ENCODE peak calls at places on chromosomes 16 and 17, in four cellular contexts. N is adrenal gland, R is transverse colon, W is A549. E is an unnamed sample.

GRCh38 chr16:50037791-50038190 is 12.8 kb downstream of the CNEP1R1 start:
- DNase-seq in N (no peak), R (no peak), W (no peak), E (no peak)

GRCh38 chr17:2595736-2596135 is 2.3 kb downstream of the PAFAH1B1 start:
- DNase-seq in N (no peak), R (no peak), W (no peak), E (no peak)

GRCh38 chr16:55846598-55847346 is 13.9 kb upstream of the CES1 start:
- DNase-seq in N (no peak), R (no peak), W (no peak), E (no peak)

GRCh38 chr17:82215095-82215971 is 2.7 kb upstream of the CCDC57 start:
- DNase-seq in N (no peak), R (no peak), W (peak; percentile 66), E (peak; percentile 80)

GRCh38 chr17:55820675-55821074 is 69.8 kb downstream of the PCTP start:
- DNase-seq in N (no peak), R (no peak), W (no peak), E (no peak)

GRCh38 chr17:74833501-74834361 is 26.0 kb downstream of the GRIN2C start:
- DNase-seq in N (peak; percentile 35), R (peak; percentile 23), W (no peak), E (peak; percentile 86)

GRCh38 chr17:81022371-81022729 is 12.6 kb upstream of the BAIAP2 start:
- DNase-seq in N (no peak), R (no peak), W (no peak), E (no peak)

GRCh38 chr16:86462334-86463084 is 47.8 kb upstream of the FOXF1 start:
- DNase-seq in N (no peak), R (peak; percentile 56), W (no peak), E (no peak)

GRCh38 chr16:85330694-85331188 is 218.5 kb upstream of the CIBAR2 start:
- DNase-seq in N (peak; percentile 61), R (no peak), W (peak; percentile 79), E (no peak)

GRCh38 chr17:75349589-75349988 is 55.9 kb downstream of the GRB2 start:
- DNase-seq in N (no peak), R (no peak), W (no peak), E (no peak)

GRCh38 chr17:21129023-21129681 is 2.4 kb downstream of the DHRS7B start:
- DNase-seq in N (peak; percentile 48), R (no peak), W (peak; percentile 67), E (no peak)

GRCh38 chr16:68782198-68783174 is 45.4 kb downstream of the CDH1 start:
- DNase-seq in N (no peak), R (no peak), W (no peak), E (no peak)

GRCh38 chr17:79263191-79263590 is 188.6 kb downstream of the ENGASE start:
- DNase-seq in N (no peak), R (no peak), W (no peak), E (no peak)

GRCh38 chr17:81960130-81960958 is 643 bp downstream of the NOTUM start:
- DNase-seq in N (no peak), R (no peak), W (peak; percentile 53), E (no peak)

GRCh38 chr16:85028638-85029412 is 1.2 kb downstream of the KIAA0513 start:
- DNase-seq in N (peak; percentile 54), R (peak; percentile 80), W (no peak), E (peak; percentile 87)

GRCh38 chr17:15432807-15433547 is 34.4 kb downstream of the CDRT4 start:
- DNase-seq in N (no peak), R (no peak), W (no peak), E (no peak)

GRCh38 chr16:11095935-11096334 is 151.6 kb downstream of the CLEC16A start:
- DNase-seq in N (no peak), R (no peak), W (no peak), E (no peak)

GRCh38 chr16:12097523-12098428 is 121.2 kb downstream of the SNX29 start:
- DNase-seq in N (peak; percentile 46), R (peak; percentile 13), W (no peak), E (peak; percentile 51)

GRCh38 chr16:456891-457483 is 31.5 kb downstream of the RAB11FIP3 start:
- DNase-seq in N (peak; percentile 40), R (no peak), W (no peak), E (no peak)

GRCh38 chr16:81466351-81466960 is 21.8 kb downstream of the CMIP start:
- DNase-seq in N (no peak), R (no peak), W (no peak), E (no peak)

GRCh38 chr17:67260051-67260987 is 15.3 kb upstream of the HELZ start:
- DNase-seq in N (peak; percentile 50), R (peak; percentile 14), W (peak; percentile 48), E (no peak)

GRCh38 chr16:10983175-10983558 is 38.8 kb downstream of the CLEC16A start:
- DNase-seq in N (no peak), R (peak; percentile 31), W (no peak), E (no peak)

GRCh38 chr17:61323015-61323379 is 76.6 kb upstream of the TBX2 start:
- DNase-seq in N (no peak), R (no peak), W (no peak), E (no peak)

GRCh38 chr17:57875109-57876022 is 25.5 kb upstream of the MRPS23 start:
- DNase-seq in N (peak; percentile 91), R (peak; percentile 59), W (peak; percentile 96), E (no peak)
- TF ChIP-seq POLR2A in N (no peak), R (no peak), W (no peak), E (no peak)

DNA sequence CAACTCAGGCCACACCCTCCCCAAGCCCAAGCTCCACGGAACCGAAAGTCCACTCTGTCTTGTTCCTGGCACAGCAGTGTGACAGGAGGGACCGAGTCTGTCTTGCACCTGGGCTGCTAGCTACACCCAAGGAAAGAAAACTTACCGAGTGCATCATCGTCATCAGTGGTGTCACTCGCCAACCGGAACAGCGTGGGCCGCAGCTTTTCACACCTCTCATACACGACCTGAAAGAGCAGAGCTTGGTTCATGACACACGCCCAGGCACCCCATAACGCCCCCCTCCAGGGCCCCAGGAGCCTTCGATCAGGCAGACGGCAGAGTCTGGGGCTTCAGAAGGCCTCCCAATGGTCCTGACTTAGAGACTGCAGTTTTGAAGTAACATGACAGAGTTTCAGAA is 27.5 kb downstream of the GGA2 start:
- DNase-seq in N (no peak), R (no peak), W (no peak), E (peak; percentile 80)
- H3K4me1 ChIP-seq in N (no peaks in the 10 kb centered on the region), R (peaks cover 5% of the 10 kb centered on the region), W (no peaks in the 10 kb centered on the region), E (no peaks in the 10 kb centered on the region)

GRCh38 chr16:4886151-4886550 is 38.9 kb downstream of the UBN1 start:
- DNase-seq in N (no peak), R (no peak), W (no peak), E (no peak)

GRCh38 chr16:4884209-4884608 is 36.9 kb downstream of the UBN1 start:
- DNase-seq in N (no peak), R (no peak), W (no peak), E (no peak)

GRCh38 chr16:4883501-4883900 is 36.2 kb downstream of the UBN1 start:
- DNase-seq in N (no peak), R (no peak), W (no peak), E (no peak)

GRCh38 chr16:4882633-4883285 is 35.5 kb downstream of the UBN1 start:
- DNase-seq in N (peak; percentile 72), R (no peak), W (no peak), E (no peak)

DNA sequence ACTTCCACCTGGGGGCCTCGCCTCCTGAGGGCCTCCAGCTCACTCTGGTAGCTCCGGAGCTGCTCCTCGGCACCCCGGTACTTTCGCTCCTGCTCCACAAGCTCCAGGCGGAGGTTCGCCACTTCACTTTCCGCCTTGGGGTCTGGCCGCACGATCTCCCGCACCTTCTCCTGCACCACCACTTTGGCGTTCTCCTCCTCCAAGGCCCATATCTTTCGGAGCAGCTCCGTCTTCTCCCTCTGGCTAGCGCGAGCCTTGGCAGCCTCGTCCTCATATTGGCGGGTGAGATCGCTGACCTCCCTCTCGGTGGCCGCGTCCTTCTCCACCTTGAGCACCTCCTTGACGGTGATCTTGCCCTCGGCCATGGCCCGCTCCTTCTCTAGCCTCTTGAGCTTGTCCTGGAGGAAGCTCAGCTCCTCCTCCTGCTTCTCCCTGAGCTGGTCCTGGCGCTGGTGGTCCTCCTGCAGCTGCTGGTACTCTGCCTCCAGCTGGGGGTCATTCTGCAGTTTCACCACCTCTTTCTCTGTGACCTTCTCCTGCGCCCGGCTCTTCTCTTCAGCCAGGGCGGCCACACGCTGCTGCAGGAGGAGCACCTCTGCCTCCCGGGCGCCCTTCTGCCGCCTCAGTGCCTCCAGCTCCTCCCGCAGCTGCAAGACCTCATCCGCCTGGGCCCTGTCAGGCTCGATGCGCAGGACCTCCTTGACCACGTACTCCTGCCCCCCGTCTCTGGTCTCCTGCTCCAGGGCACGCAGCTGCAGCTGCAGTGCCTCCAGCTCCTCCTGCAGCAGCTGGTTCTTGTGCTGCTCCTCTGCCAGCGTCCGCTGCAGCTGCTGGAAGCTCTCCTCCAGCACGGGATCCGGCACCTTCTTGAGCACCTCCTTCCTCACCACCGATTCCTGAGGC is 37.9 kb downstream of the UBN1 start:
- DNase-seq in N (no peak), R (no peak), W (no peak), E (no peak)
- TF ChIP-seq POLR2A in N (no peak), R (no peak), W (no peak), E (no peak)

DNA sequence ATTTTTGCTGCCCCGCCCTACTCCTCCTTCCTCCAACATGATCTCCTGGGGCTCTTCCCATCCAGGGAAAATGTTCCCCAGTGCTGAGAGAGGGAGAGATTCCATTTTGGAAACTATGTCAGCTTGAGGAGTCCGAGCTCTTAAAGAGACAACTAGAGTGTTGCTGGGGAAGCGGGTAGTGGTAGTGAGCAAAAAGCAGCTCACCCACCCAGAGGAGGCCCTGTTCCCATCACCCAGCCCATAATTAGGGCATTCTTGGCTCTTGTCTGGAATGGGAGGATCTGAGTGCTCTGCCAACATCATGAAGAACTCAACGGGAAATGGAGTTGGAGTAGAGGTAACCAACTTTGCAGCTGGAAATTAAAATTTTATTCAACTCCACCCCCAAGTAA is 9.1 kb upstream of the MSL1 start:
- DNase-seq in N (peak; percentile 34), R (no peak), W (no peak), E (no peak)
- H3K4me1 ChIP-seq in N (peaks cover 51% of the 10 kb centered on the region), R (peaks cover 73% of the 10 kb centered on the region), W (peaks cover 59% of the 10 kb centered on the region), E (peaks cover 48% of the 10 kb centered on the region)

DNA sequence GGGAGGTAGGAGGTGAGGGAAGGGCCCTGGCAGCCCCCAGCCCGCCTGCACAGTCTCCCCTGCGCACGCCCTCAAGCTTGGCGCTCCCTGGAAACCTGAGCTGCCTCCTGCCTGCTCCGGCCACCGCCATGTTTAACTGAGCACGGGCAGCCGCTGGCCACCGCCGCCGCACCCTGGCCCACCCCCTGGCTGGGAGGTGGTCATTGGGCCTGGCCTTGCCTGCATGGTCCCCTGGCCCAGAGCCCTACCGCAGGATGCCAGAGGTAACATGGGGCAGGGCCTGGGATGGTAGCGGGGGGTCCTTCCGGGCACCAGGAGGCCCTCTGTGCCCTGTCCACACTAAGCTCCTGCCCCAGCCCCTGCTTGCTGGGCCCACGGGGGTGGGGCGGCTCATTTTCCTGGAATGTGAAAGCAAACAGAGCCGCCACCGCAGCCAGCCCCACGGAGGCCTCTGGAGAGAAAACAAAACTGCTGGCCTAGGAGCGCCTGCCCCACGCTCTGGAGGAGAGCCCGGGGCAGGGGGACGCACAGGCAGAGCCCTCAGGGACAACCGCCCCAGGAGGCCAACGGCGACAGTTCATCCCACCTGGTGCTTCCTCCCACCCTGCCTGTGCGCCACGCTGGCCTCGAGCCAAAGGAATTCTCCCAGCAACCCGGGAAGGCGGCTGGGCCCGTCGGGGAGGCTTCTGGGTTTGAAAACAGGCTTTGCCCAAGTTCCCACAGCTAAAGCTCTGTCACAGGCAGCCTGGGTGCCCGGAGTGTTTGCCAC is 8.9 kb downstream of the NHERF2 start:
- DNase-seq in N (no peak), R (peak; percentile 43), W (peak; percentile 84), E (no peak)
- TF ChIP-seq POLR2A in N (no peak), R (no peak), W (peak; percentile 23), E (no peak)

GRCh38 chr16:57048095-57048494 is 44.3 kb upstream of the CPNE2 start:
- DNase-seq in N (no peak), R (no peak), W (no peak), E (no peak)
- H3K4me1 ChIP-seq in N (no peaks in the 10 kb centered on the region), R (no peaks in the 10 kb centered on the region), W (no peaks in the 10 kb centered on the region), E (peaks cover 2% of the 10 kb centered on the region)

GRCh38 chr16:30526823-30527634 is 663 bp upstream of the ZNF768 start:
- DNase-seq in N (peak; percentile 98), R (peak; percentile 99), W (peak; percentile 97), E (peak; percentile 100)
- TF ChIP-seq POLR2A in N (peak; percentile 42), R (peak; percentile 93), W (peak; percentile 12), E (peak; percentile 44)